ENCODE peak calls at places on chromosome 16, in seven cellular contexts. One of them, this sample, is unnamed.
A peak's percentile ranks its signal among the peaks of the same experiment; 100 is the strongest.

GRCh38 chr16:4746991-4747574 is 12.7 kb downstream of the DNAAF8 start:
- DNase-seq in GM20000: no peak
- DNase-seq in AG09319: no peak
- DNase-seq in nephron progenitor cell: no peak
- DNase-seq in HFFc6: no peak
- DNase-seq in IMR-90: no peak
- DNase-seq in GM23338: no peak
- DNase-seq in this sample: no peak

GRCh38 chr16:56222482-56222997 is 31.3 kb downstream of the GNAO1 start:
- DNase-seq in GM20000: no peak
- DNase-seq in AG09319: no peak
- DNase-seq in nephron progenitor cell: no peak
- DNase-seq in HFFc6: no peak
- DNase-seq in IMR-90: no peak
- DNase-seq in GM23338: peak; percentile 39
- DNase-seq in this sample: no peak

GRCh38 chr16:56506941-56507340 is 12.9 kb downstream of the BBS2 start:
- DNase-seq in GM20000: no peak
- DNase-seq in AG09319: peak; percentile 24
- DNase-seq in nephron progenitor cell: no peak
- DNase-seq in HFFc6: peak; percentile 58
- DNase-seq in IMR-90: peak; percentile 80
- DNase-seq in GM23338: no peak
- DNase-seq in this sample: peak; percentile 59

GRCh38 chr16:8848939-8849391 is 19.8 kb downstream of the CARHSP1 start:
- DNase-seq in GM20000: no peak
- DNase-seq in AG09319: no peak
- DNase-seq in nephron progenitor cell: no peak
- DNase-seq in HFFc6: peak; percentile 84
- DNase-seq in IMR-90: peak; percentile 75
- DNase-seq in GM23338: no peak
- DNase-seq in this sample: peak; percentile 65

GRCh38 chr16:68251812-68252211 is 6.6 kb downstream of the PLA2G15 start:
- DNase-seq in GM20000: no peak
- DNase-seq in AG09319: no peak
- DNase-seq in nephron progenitor cell: no peak
- DNase-seq in HFFc6: no peak
- DNase-seq in IMR-90: no peak
- DNase-seq in GM23338: no peak
- DNase-seq in this sample: no peak

GRCh38 chr16:75087040-75087979 is 29.3 kb downstream of the LDHD start:
- DNase-seq in GM20000: no peak
- DNase-seq in AG09319: peak; percentile 31
- DNase-seq in nephron progenitor cell: no peak
- DNase-seq in HFFc6: no peak
- DNase-seq in IMR-90: peak; percentile 93
- DNase-seq in GM23338: no peak
- DNase-seq in this sample: peak; percentile 46

GRCh38 chr16:49557070-49557446 is 183.5 kb downstream of the C16orf78 start:
- DNase-seq in GM20000: no peak
- DNase-seq in AG09319: no peak
- DNase-seq in nephron progenitor cell: peak; percentile 67
- DNase-seq in HFFc6: no peak
- DNase-seq in IMR-90: no peak
- DNase-seq in GM23338: peak; percentile 68
- DNase-seq in this sample: no peak

GRCh38 chr16:72945081-72945480 is 102.8 kb downstream of the ZFHX3 start:
- DNase-seq in GM20000: no peak
- DNase-seq in AG09319: no peak
- DNase-seq in nephron progenitor cell: no peak
- DNase-seq in HFFc6: no peak
- DNase-seq in IMR-90: no peak
- DNase-seq in GM23338: no peak
- DNase-seq in this sample: no peak

GRCh38 chr16:78478267-78478821 is 378.9 kb downstream of the WWOX start:
- DNase-seq in GM20000: no peak
- DNase-seq in AG09319: no peak
- DNase-seq in nephron progenitor cell: no peak
- DNase-seq in HFFc6: no peak
- DNase-seq in IMR-90: no peak
- DNase-seq in GM23338: peak; percentile 73
- DNase-seq in this sample: no peak

GRCh38 chr16:74117798-74118197 is 178.8 kb upstream of the PSMD7 start:
- DNase-seq in GM20000: no peak
- DNase-seq in AG09319: no peak
- DNase-seq in nephron progenitor cell: no peak
- DNase-seq in HFFc6: no peak
- DNase-seq in IMR-90: no peak
- DNase-seq in GM23338: no peak
- DNase-seq in this sample: no peak

GRCh38 chr16:47065766-47066688 is 77.7 kb downstream of the NETO2 start:
- DNase-seq in GM20000: no peak
- DNase-seq in AG09319: no peak
- DNase-seq in nephron progenitor cell: no peak
- DNase-seq in HFFc6: no peak
- DNase-seq in IMR-90: no peak
- DNase-seq in GM23338: no peak
- DNase-seq in this sample: no peak

GRCh38 chr16:12833939-12834338 is 30.3 kb upstream of the CPPED1 start:
- DNase-seq in GM20000: no peak
- DNase-seq in AG09319: no peak
- DNase-seq in nephron progenitor cell: peak; percentile 6
- DNase-seq in HFFc6: peak; percentile 20
- DNase-seq in IMR-90: no peak
- DNase-seq in GM23338: peak; percentile 46
- DNase-seq in this sample: peak; percentile 12

GRCh38 chr16:57903656-57904055 is 67.3 kb downstream of the CNGB1 start:
- DNase-seq in GM20000: no peak
- DNase-seq in AG09319: no peak
- DNase-seq in nephron progenitor cell: no peak
- DNase-seq in HFFc6: no peak
- DNase-seq in IMR-90: no peak
- DNase-seq in GM23338: no peak
- DNase-seq in this sample: no peak

GRCh38 chr16:78628526-78628925 is 529.1 kb downstream of the WWOX start:
- DNase-seq in GM20000: no peak
- DNase-seq in AG09319: no peak
- DNase-seq in nephron progenitor cell: no peak
- DNase-seq in HFFc6: no peak
- DNase-seq in IMR-90: no peak
- DNase-seq in GM23338: no peak
- DNase-seq in this sample: peak; percentile 25

GRCh38 chr16:89687092-89687940 is 827 bp downstream of the CDK10 start:
- DNase-seq in GM20000: peak; percentile 82
- DNase-seq in AG09319: no peak
- DNase-seq in nephron progenitor cell: no peak
- DNase-seq in HFFc6: peak; percentile 33
- DNase-seq in IMR-90: peak; percentile 52
- DNase-seq in GM23338: peak; percentile 59
- DNase-seq in this sample: peak; percentile 40

GRCh38 chr16:54540525-54541180 is 254.1 kb upstream of the IRX3 start:
- DNase-seq in GM20000: no peak
- DNase-seq in AG09319: no peak
- DNase-seq in nephron progenitor cell: no peak
- DNase-seq in HFFc6: no peak
- DNase-seq in IMR-90: no peak
- DNase-seq in GM23338: no peak
- DNase-seq in this sample: no peak

GRCh38 chr16:14168146-14168545 is 97.0 kb downstream of the MRTFB start:
- DNase-seq in GM20000: no peak
- DNase-seq in AG09319: no peak
- DNase-seq in nephron progenitor cell: no peak
- DNase-seq in HFFc6: no peak
- DNase-seq in IMR-90: no peak
- DNase-seq in GM23338: no peak
- DNase-seq in this sample: no peak

GRCh38 chr16:66874079-66874775 is 6.1 kb upstream of the PDP2 start:
- DNase-seq in GM20000: no peak
- DNase-seq in AG09319: no peak
- DNase-seq in nephron progenitor cell: no peak
- DNase-seq in HFFc6: peak; percentile 61
- DNase-seq in IMR-90: peak; percentile 49
- DNase-seq in GM23338: peak; percentile 16
- DNase-seq in this sample: peak; percentile 67

GRCh38 chr16:2243031-2243528 is 6.8 kb downstream of the DNASE1L2 start:
- DNase-seq in GM20000: no peak
- DNase-seq in AG09319: no peak
- DNase-seq in nephron progenitor cell: no peak
- DNase-seq in HFFc6: no peak
- DNase-seq in IMR-90: no peak
- DNase-seq in GM23338: peak; percentile 69
- DNase-seq in this sample: no peak

GRCh38 chr16:65684230-65684629 is 562.4 kb upstream of the CDH11 start:
- DNase-seq in GM20000: no peak
- DNase-seq in AG09319: no peak
- DNase-seq in nephron progenitor cell: no peak
- DNase-seq in HFFc6: no peak
- DNase-seq in IMR-90: no peak
- DNase-seq in GM23338: peak; percentile 17
- DNase-seq in this sample: no peak
- TF ChIP-seq CTCF in GM20000: no peak
- TF ChIP-seq CTCF in AG09319: peak; percentile 13
- TF ChIP-seq CTCF in nephron progenitor cell: no peak
- TF ChIP-seq CTCF in HFFc6: peak; percentile 63
- TF ChIP-seq CTCF in IMR-90: no peak
- TF ChIP-seq CTCF in GM23338: peak; percentile 29
- TF ChIP-seq CTCF in this sample: peak; percentile 17

DNA sequence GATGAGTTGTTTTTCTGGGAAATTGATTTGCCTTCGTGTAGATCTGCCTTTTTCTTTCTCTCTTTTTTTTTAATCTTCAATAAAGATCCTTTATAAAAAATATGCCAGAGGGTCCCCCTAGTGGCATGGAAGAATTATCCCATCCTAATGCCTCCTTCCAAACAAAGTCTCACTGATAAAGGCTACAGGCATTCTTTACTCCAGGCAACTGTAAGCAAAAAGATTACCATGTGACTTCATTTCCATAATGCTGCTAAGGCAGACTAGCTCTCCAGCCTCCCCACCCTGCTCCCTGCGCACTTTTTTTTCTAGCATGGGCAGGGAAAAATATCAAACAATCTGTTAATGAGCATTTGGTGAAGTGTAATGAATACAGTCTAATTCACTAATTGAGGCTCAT is 220.2 kb upstream of the CDH8 start:
- DNase-seq in GM20000: no peak
- DNase-seq in AG09319: no peak
- DNase-seq in nephron progenitor cell: no peak
- DNase-seq in HFFc6: no peak
- DNase-seq in IMR-90: no peak
- DNase-seq in GM23338: peak; percentile 67
- DNase-seq in this sample: no peak
- TF ChIP-seq CTCF in GM20000: no peak
- TF ChIP-seq CTCF in AG09319: no peak
- TF ChIP-seq CTCF in nephron progenitor cell: peak; percentile 39
- TF ChIP-seq CTCF in HFFc6: peak; percentile 38
- TF ChIP-seq CTCF in IMR-90: no peak
- TF ChIP-seq CTCF in GM23338: peak; percentile 48
- TF ChIP-seq CTCF in this sample: peak; percentile 16

DNA sequence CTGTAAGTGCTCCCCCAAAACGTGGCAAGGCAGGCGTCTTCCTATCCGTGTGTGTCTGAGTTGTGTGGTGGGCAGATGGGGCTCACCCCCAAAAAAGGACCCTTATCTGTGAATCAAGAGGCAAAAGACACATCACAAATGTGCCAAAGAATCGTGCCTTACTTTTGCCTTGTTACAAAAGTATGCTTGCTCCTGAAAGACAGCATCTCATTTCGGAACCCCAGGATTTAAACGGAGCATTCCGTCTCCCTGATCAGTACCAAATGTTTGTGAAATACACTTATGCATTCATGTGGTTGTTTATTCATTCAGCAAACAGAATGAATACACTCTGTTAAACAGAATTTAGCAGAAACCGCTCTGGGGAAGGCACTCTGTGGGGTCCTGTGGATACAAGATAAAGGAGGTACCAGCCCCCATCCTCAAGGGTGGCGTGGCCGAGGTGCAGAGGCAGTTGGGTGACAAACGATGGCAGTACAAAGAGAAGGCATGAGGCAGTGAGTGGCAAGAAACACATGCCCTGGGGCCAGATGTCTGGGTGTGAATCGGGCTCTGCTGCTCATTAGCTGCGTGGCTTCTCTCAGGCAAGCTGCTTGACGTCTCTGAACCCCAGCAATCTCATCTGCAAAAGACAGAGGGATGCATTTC is 649 bp downstream of the WFDC1 start:
- DNase-seq in GM20000: no peak
- DNase-seq in AG09319: no peak
- DNase-seq in nephron progenitor cell: no peak
- DNase-seq in HFFc6: no peak
- DNase-seq in IMR-90: peak; percentile 16
- DNase-seq in GM23338: no peak
- DNase-seq in this sample: no peak
- TF ChIP-seq CTCF in GM20000: no peak
- TF ChIP-seq CTCF in AG09319: no peak
- TF ChIP-seq CTCF in nephron progenitor cell: no peak
- TF ChIP-seq CTCF in HFFc6: no peak
- TF ChIP-seq CTCF in IMR-90: no peak
- TF ChIP-seq CTCF in GM23338: no peak
- TF ChIP-seq CTCF in this sample: no peak

GRCh38 chr16:88593489-88593888 is 23.3 kb downstream of the ZC3H18 start:
- DNase-seq in GM20000: no peak
- DNase-seq in AG09319: no peak
- DNase-seq in nephron progenitor cell: no peak
- DNase-seq in HFFc6: no peak
- DNase-seq in IMR-90: no peak
- DNase-seq in GM23338: peak; percentile 35
- DNase-seq in this sample: no peak
- TF ChIP-seq CTCF in GM20000: no peak
- TF ChIP-seq CTCF in AG09319: no peak
- TF ChIP-seq CTCF in nephron progenitor cell: no peak
- TF ChIP-seq CTCF in HFFc6: no peak
- TF ChIP-seq CTCF in IMR-90: no peak
- TF ChIP-seq CTCF in GM23338: no peak
- TF ChIP-seq CTCF in this sample: peak; percentile 3

DNA sequence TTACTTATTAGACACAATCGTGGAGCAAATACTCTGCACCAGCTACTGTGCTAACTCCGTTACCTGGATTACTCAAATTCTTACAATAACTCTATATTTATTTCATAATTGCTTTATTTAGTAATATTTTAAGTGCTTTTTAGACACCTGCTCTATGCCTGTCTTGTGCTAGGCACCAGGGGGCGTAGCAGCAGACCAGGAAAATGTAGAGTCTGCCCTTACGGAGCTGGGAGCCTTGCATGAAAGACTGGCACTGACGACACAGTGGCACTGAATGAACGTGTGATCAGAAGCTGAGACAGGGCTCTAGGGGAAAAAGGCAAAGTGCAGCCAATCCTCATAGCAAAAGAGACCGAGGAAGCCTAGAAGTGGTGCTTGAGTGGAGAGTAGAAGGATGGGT is 486.5 kb downstream of the CDH13 start:
- DNase-seq in GM20000: no peak
- DNase-seq in AG09319: no peak
- DNase-seq in nephron progenitor cell: peak; percentile 27
- DNase-seq in HFFc6: peak; percentile 18
- DNase-seq in IMR-90: peak; percentile 31
- DNase-seq in GM23338: peak; percentile 66
- DNase-seq in this sample: no peak
- TF ChIP-seq CTCF in GM20000: no peak
- TF ChIP-seq CTCF in AG09319: peak; percentile 60
- TF ChIP-seq CTCF in nephron progenitor cell: peak; percentile 48
- TF ChIP-seq CTCF in HFFc6: peak; percentile 77
- TF ChIP-seq CTCF in IMR-90: peak; percentile 53
- TF ChIP-seq CTCF in GM23338: peak; percentile 78
- TF ChIP-seq CTCF in this sample: peak; percentile 56

This sample was measured in astrocyte of the spinal cord.